ENCODE peak calls at places on chromosomes 7 and 10, in four cellular contexts. I, T, M and Z are unnamed samples.

GRCh38 chr7:112749775-112750174 is 40.4 kb downstream of the TMEM168 start:
- DNase-seq in I (no peak), T (no peak), M (no peak), Z (no peak)

GRCh38 chr10:119542357-119542989 is at the start of gene RGS10:
- DNase-seq in I (peak; percentile 75), T (peak; percentile 86), M (peak; percentile 83), Z (peak; percentile 91)

GRCh38 chr7:247636-248035 is 42.3 kb upstream of the FOXL3 start:
- DNase-seq in I (no peak), T (no peak), M (no peak), Z (no peak)

GRCh38 chr10:126268104-126268900 is 120.0 kb downstream of the ADAM12 start:
- DNase-seq in I (no peak), T (no peak), M (no peak), Z (no peak)

GRCh38 chr7:155785536-155785935 is 26.7 kb downstream of the SHH start:
- DNase-seq in I (no peak), T (no peak), M (no peak), Z (no peak)

GRCh38 chr10:93065675-93066543 is 5.3 kb downstream of the CYP26C1 start:
- DNase-seq in I (no peak), T (no peak), M (no peak), Z (peak; percentile 30)

GRCh38 chr7:6647080-6647479 is 10.0 kb downstream of the ZNF316 start:
- DNase-seq in I (no peak), T (no peak), M (no peak), Z (no peak)

GRCh38 chr7:54339074-54339473 is 203.1 kb upstream of the VSTM2A start:
- DNase-seq in I (no peak), T (no peak), M (peak; percentile 20), Z (no peak)

GRCh38 chr7:116801092-116801710 is 61.2 kb upstream of the CAPZA2 start:
- DNase-seq in I (no peak), T (no peak), M (no peak), Z (no peak)

GRCh38 chr10:79386637-79387465 is 39.6 kb downstream of the PPIF start:
- DNase-seq in I (no peak), T (peak; percentile 0), M (peak; percentile 16), Z (peak; percentile 13)

GRCh38 chr10:101090597-101090996 is 28.8 kb downstream of the KAZALD1 start:
- DNase-seq in I (no peak), T (no peak), M (no peak), Z (no peak)

GRCh38 chr7:129923709-129924108 is 29.1 kb downstream of the UBE2H start:
- DNase-seq in I (no peak), T (no peak), M (no peak), Z (no peak)